ENCODE peak calls at places on chromosomes 5 and 9, in four cellular contexts. One of them, this sample, is unnamed.

GRCh38 chr5:176530983-176531901 is 6.0 kb downstream of the RNF44 start:
- DNase-seq in adipocyte: no peak
- DNase-seq in GM12878: no peak
- DNase-seq in neural progenitor cell: no peak
- DNase-seq in this sample: no peak

GRCh38 chr5:138974227-138975063 is 99.3 kb upstream of the LRRTM2 start:
- DNase-seq in adipocyte: no peak
- DNase-seq in GM12878: no peak
- DNase-seq in neural progenitor cell: peak; percentile 34
- DNase-seq in this sample: no peak

GRCh38 chr9:129408535-129409215 is 212.2 kb downstream of the C9orf50 start:
- DNase-seq in adipocyte: no peak
- DNase-seq in neural progenitor cell: no peak
- DNase-seq in GM12878: no peak
- DNase-seq in this sample: no peak

GRCh38 chr5:849651-850301 is 1.0 kb downstream of the ZDHHC11 start:
- DNase-seq in adipocyte: no peak
- DNase-seq in neural progenitor cell: peak; percentile 51
- DNase-seq in GM12878: no peak
- DNase-seq in this sample: no peak

GRCh38 chr9:121612511-121612998 is 38.9 kb upstream of the DAB2IP start:
- DNase-seq in neural progenitor cell: peak; percentile 50
- DNase-seq in GM12878: no peak
- DNase-seq in adipocyte: no peak
- DNase-seq in this sample: no peak

GRCh38 chr5:171801-172331 is 19.4 kb upstream of the LRRC14B start:
- DNase-seq in adipocyte: no peak
- DNase-seq in GM12878: no peak
- DNase-seq in neural progenitor cell: no peak
- DNase-seq in this sample: no peak

GRCh38 chr9:79522793-79523192 is 49.0 kb upstream of the TLE4 start:
- DNase-seq in adipocyte: no peak
- DNase-seq in neural progenitor cell: no peak
- DNase-seq in GM12878: no peak
- DNase-seq in this sample: no peak

GRCh38 chr5:126998201-126998631 is 32.1 kb downstream of the MARCHF3 start:
- DNase-seq in GM12878: peak; percentile 35
- DNase-seq in adipocyte: peak; percentile 9
- DNase-seq in neural progenitor cell: no peak
- DNase-seq in this sample: no peak

GRCh38 chr9:83537331-83538171 is 650 bp downstream of the FRMD3 start:
- DNase-seq in GM12878: no peak
- DNase-seq in neural progenitor cell: peak; percentile 66
- DNase-seq in adipocyte: peak; percentile 43
- DNase-seq in this sample: peak; percentile 5

GRCh38 chr9:131706608-131706970 is 33.3 kb downstream of the RAPGEF1 start:
- DNase-seq in GM12878: no peak
- DNase-seq in neural progenitor cell: no peak
- DNase-seq in adipocyte: no peak
- DNase-seq in this sample: no peak

GRCh38 chr5:133132717-133133116 is 80.9 kb downstream of the HSPA4 start:
- DNase-seq in adipocyte: no peak
- DNase-seq in neural progenitor cell: no peak
- DNase-seq in GM12878: no peak
- DNase-seq in this sample: no peak

GRCh38 chr9:135760465-135760864 is 58.5 kb downstream of the KCNT1 start:
- DNase-seq in adipocyte: no peak
- DNase-seq in GM12878: no peak
- DNase-seq in neural progenitor cell: no peak
- DNase-seq in this sample: no peak

GRCh38 chr5:40383719-40384651 is 295.7 kb upstream of the PTGER4 start:
- DNase-seq in GM12878: no peak
- DNase-seq in neural progenitor cell: no peak
- DNase-seq in adipocyte: peak; percentile 77
- DNase-seq in this sample: no peak

GRCh38 chr5:424259-425110 is 18.5 kb upstream of the EXOC3 start:
- DNase-seq in adipocyte: peak; percentile 46
- DNase-seq in neural progenitor cell: no peak
- DNase-seq in GM12878: peak; percentile 82
- DNase-seq in this sample: peak; percentile 85

GRCh38 chr9:99947395-99947794 is 40.9 kb downstream of the STX17 start:
- DNase-seq in neural progenitor cell: no peak
- DNase-seq in GM12878: no peak
- DNase-seq in adipocyte: no peak
- DNase-seq in this sample: no peak

GRCh38 chr5:32283539-32284377 is 29.0 kb downstream of the MTMR12 start:
- DNase-seq in neural progenitor cell: no peak
- DNase-seq in adipocyte: no peak
- DNase-seq in GM12878: no peak
- DNase-seq in this sample: no peak

GRCh38 chr5:97528941-97529340 is 345.9 kb upstream of the RIOK2 start:
- DNase-seq in GM12878: no peak
- DNase-seq in adipocyte: peak; percentile 50
- DNase-seq in neural progenitor cell: no peak
- DNase-seq in this sample: no peak

GRCh38 chr5:172768573-172769323 is 2.2 kb downstream of the DUSP1 start:
- DNase-seq in GM12878: no peak
- DNase-seq in adipocyte: peak; percentile 56
- DNase-seq in neural progenitor cell: no peak
- DNase-seq in this sample: no peak

GRCh38 chr9:70484232-70485130 is 70.0 kb upstream of the KLF9 start:
- DNase-seq in neural progenitor cell: peak; percentile 73
- DNase-seq in GM12878: no peak
- DNase-seq in adipocyte: peak; percentile 84
- DNase-seq in this sample: no peak

GRCh38 chr9:16816006-16816405 is 54.5 kb downstream of the BNC2 start:
- DNase-seq in adipocyte: no peak
- DNase-seq in GM12878: no peak
- DNase-seq in neural progenitor cell: peak; percentile 65
- DNase-seq in this sample: no peak

GRCh38 chr9:2824564-2824963 is 19.3 kb downstream of the PUM3 start:
- DNase-seq in GM12878: no peak
- DNase-seq in neural progenitor cell: peak; percentile 63
- DNase-seq in adipocyte: no peak
- DNase-seq in this sample: no peak

DNA sequence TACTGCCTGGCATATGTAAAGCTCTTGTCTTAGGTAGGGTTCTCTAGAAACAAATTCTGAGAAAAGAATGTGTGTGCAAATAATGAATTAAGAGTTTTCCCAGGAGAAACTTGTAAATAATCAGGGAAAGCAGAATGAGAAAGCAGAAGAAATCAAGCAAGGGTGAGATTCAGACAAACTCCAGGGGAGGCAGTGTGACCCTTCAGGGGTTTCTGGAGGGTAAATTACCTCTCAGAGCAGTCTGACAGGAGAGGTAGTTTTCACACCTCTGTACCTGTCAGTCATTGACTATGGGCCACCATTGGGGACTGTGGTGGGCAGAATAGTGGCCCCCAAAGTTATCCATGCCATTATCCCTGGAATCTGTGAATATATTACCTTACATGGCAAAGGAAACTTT is 124.6 kb downstream of the KCTD16 start:
- DNase-seq in neural progenitor cell: no peak
- DNase-seq in adipocyte: no peak
- DNase-seq in GM12878: no peak
- DNase-seq in this sample: no peak
- H3K4me3 ChIP-seq in neural progenitor cell: no peak overlapping the region
- H3K4me3 ChIP-seq in adipocyte: no peak overlapping the region
- H3K4me3 ChIP-seq in GM12878: no peak overlapping the region
- H3K4me3 ChIP-seq in this sample: no peak overlapping the region

GRCh38 chr9:38110476-38110875 is 41.4 kb upstream of the SHB start:
- DNase-seq in GM12878: no peak
- DNase-seq in adipocyte: no peak
- DNase-seq in neural progenitor cell: no peak
- DNase-seq in this sample: no peak

GRCh38 chr9:38109601-38110000 is 40.6 kb upstream of the SHB start:
- DNase-seq in neural progenitor cell: no peak
- DNase-seq in adipocyte: no peak
- DNase-seq in GM12878: no peak
- DNase-seq in this sample: no peak

GRCh38 chr9:38114905-38115304 is 45.9 kb upstream of the SHB start:
- DNase-seq in neural progenitor cell: no peak
- DNase-seq in GM12878: no peak
- DNase-seq in adipocyte: no peak
- DNase-seq in this sample: no peak

GRCh38 chr9:38108326-38108725 is 39.3 kb upstream of the SHB start:
- DNase-seq in neural progenitor cell: no peak
- DNase-seq in adipocyte: no peak
- DNase-seq in GM12878: no peak
- DNase-seq in this sample: no peak

DNA sequence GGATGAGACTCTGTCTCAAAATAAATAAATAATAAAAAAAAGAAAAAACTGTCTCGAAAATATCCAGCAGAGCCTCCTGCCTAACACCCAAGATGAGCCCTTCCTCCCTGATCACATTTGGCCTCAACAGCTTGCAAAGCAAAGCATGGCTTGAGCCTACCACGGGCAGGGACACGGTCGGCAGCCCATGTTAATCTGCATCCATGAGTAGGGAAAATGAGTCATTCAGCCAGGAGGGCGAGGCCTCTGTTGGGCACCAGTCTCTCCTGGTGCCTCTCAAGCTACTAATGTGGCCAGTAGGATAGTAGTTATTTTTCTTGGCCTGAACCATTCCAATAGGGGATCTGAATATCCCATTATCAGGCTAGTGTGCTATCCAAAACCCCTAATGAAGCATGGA is 43.0 kb upstream of the SHB start:
- DNase-seq in GM12878: no peak
- DNase-seq in neural progenitor cell: no peak
- DNase-seq in adipocyte: no peak
- DNase-seq in this sample: no peak
- H3K27me3 ChIP-seq in GM12878: no peaks in the 10 kb centered on the region
- H3K27me3 ChIP-seq in neural progenitor cell: no peaks in the 10 kb centered on the region
- H3K27me3 ChIP-seq in adipocyte: peaks cover 22% of the 10 kb centered on the region
- H3K27me3 ChIP-seq in this sample: no peaks in the 10 kb centered on the region

GRCh38 chr5:88889165-88890069 is 6.4 kb upstream of the MEF2C start:
- DNase-seq in neural progenitor cell: peak; percentile 66
- DNase-seq in adipocyte: peak; percentile 59
- DNase-seq in GM12878: no peak
- DNase-seq in this sample: peak; percentile 86
- H3K4me3 ChIP-seq in neural progenitor cell: peak overlapping the region; percentile 57
- H3K4me3 ChIP-seq in adipocyte: peak overlapping the region; percentile 90
- H3K4me3 ChIP-seq in GM12878: peak overlapping the region; percentile 87
- H3K4me3 ChIP-seq in this sample: peak overlapping the region; percentile 94

DNA sequence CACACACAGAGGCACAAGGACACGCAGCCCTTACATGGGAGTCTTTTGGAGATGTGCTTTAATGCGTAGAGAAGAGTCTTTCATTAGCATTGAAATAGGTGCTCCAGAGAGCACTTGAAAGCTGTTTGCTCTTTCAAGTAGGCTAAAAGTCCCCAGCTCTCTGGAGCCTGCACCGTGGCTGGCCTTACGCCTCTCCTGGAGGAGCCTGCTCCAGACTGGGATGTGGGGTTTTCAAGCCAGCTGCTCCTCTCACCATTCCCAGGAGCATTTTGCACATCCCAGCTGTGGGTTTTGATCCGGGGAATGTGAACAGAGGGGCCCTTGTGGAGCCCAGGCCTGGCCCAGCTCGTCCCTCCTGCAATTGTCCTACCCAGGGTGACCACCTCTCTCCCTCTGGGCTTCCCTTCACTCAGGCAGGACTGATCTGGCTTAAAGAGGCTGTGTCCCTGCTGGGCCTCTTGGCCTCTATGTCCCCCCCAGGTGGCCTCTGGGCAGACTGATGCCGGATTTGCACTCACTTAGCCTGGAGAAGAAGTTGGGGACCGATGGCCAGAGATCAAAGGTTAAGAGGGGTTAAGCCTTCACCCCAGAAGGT is 32.5 kb upstream of the TIFAB start:
- DNase-seq in GM12878: no peak
- DNase-seq in neural progenitor cell: peak; percentile 51
- DNase-seq in adipocyte: no peak
- DNase-seq in this sample: no peak
- H3K27me3 ChIP-seq in GM12878: no peaks in the 10 kb centered on the region
- H3K27me3 ChIP-seq in neural progenitor cell: peaks cover 100% of the 10 kb centered on the region
- H3K27me3 ChIP-seq in adipocyte: peaks cover 55% of the 10 kb centered on the region
- H3K27me3 ChIP-seq in this sample: peaks cover 6% of the 10 kb centered on the region

DNA sequence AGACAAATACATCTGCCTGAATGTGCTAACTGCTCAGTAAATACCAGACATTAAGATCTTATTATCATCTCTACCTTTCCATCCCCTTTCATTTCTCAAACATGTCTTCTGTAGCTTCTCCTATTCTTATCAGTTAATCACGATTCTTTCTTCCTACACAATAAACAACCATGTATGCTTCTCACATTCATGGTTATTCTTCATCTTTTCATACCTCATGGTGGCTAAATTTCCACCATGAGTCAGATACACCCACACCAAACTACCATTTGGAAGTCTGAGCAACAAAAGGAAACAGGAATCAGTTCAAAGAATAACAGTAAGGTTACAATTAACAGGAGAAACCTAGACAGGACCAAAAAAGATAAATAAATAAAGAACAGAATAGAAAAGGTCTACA is 7.7 kb downstream of the ZNF622 start:
- DNase-seq in neural progenitor cell: no peak
- DNase-seq in GM12878: no peak
- DNase-seq in adipocyte: peak; percentile 14
- DNase-seq in this sample: no peak
- H3K4me3 ChIP-seq in neural progenitor cell: no peak overlapping the region
- H3K4me3 ChIP-seq in GM12878: no peak overlapping the region
- H3K4me3 ChIP-seq in adipocyte: no peak overlapping the region
- H3K4me3 ChIP-seq in this sample: no peak overlapping the region

GRCh38 chr5:175456105-175456504 is 12.1 kb upstream of the DRD1 start:
- DNase-seq in GM12878: no peak
- DNase-seq in adipocyte: no peak
- DNase-seq in neural progenitor cell: no peak
- DNase-seq in this sample: no peak

GRCh38 chr5:175461370-175461769 is 17.0 kb upstream of the SFXN1 start:
- DNase-seq in neural progenitor cell: no peak
- DNase-seq in GM12878: no peak
- DNase-seq in adipocyte: no peak
- DNase-seq in this sample: no peak

GRCh38 chr5:175460126-175460525 is 16.1 kb upstream of the DRD1 start:
- DNase-seq in adipocyte: peak; percentile 51
- DNase-seq in GM12878: no peak
- DNase-seq in neural progenitor cell: no peak
- DNase-seq in this sample: no peak

GRCh38 chr5:175460560-175460959 is 16.6 kb upstream of the DRD1 start:
- DNase-seq in neural progenitor cell: no peak
- DNase-seq in adipocyte: no peak
- DNase-seq in GM12878: no peak
- DNase-seq in this sample: no peak

DNA sequence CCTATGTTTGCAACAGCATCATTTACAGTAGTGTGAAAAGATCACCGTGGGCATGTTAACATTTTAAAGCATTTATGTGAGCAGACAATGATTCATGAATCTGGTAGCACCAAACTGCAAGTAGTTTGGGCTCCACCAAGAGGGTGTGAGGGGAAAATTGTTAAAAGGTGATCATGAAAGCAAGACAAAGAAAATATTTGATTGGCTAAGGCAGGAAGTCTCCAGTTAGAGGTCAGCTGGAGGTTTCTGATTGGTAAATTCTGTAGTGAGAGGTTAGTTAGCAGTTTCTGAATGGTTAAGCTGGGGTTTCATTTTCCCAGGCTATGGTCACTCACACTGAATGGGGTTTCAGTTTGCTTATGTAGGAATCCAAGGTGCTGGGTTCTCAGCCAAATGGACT is 13.5 kb upstream of the DRD1 start:
- DNase-seq in adipocyte: no peak
- DNase-seq in GM12878: peak; percentile 30
- DNase-seq in neural progenitor cell: no peak
- DNase-seq in this sample: no peak
- H3K27me3 ChIP-seq in adipocyte: peaks cover 58% of the 10 kb centered on the region
- H3K27me3 ChIP-seq in GM12878: no peaks in the 10 kb centered on the region
- H3K27me3 ChIP-seq in neural progenitor cell: peaks cover 6% of the 10 kb centered on the region
- H3K27me3 ChIP-seq in this sample: no peaks in the 10 kb centered on the region

GRCh38 chr5:171495122-171495700 is 75.8 kb downstream of the FGF18 start:
- DNase-seq in adipocyte: no peak
- DNase-seq in GM12878: no peak
- DNase-seq in neural progenitor cell: no peak
- DNase-seq in this sample: no peak
- H3K4me3 ChIP-seq in adipocyte: no peak overlapping the region
- H3K4me3 ChIP-seq in GM12878: no peak overlapping the region
- H3K4me3 ChIP-seq in neural progenitor cell: no peak overlapping the region
- H3K4me3 ChIP-seq in this sample: no peak overlapping the region

This sample was measured in GM06990.